ENCODE peak calls at places on chromosomes 6 and 20, in five cellular contexts. K is activated B cell treated with CpG ODN at 0.5 μM for 24 hours, G is OCI-LY7, X is mammary epithelial cell, D is type B pancreatic cell. S is an unnamed sample.

GRCh38 chr20:19823971-19824370 is 65.9 kb downstream of the RIN2 start:
- DNase-seq in K (no peak), G (no peak), X (no peak), D (no peak), S (no peak)

GRCh38 chr6:154056536-154056935 is 17.5 kb downstream of the OPRM1 start:
- DNase-seq in K (no peak), G (no peak), X (no peak), D (no peak), S (no peak)

GRCh38 chr6:5036309-5036708 is 32.5 kb upstream of the RPP40 start:
- DNase-seq in K (no peak), G (no peak), X (peak), D (no peak), S (no peak)

GRCh38 chr6:56725257-56725656 is 82.6 kb upstream of the DST start:
- DNase-seq in K (no peak), G (no peak), X (no peak), D (no peak), S (no peak)

GRCh38 chr6:9984607-9985006 is 430.3 kb downstream of the TFAP2A start:
- DNase-seq in K (no peak), G (no peak), X (no peak), D (no peak), S (no peak)

GRCh38 chr6:41644297-41644879 is 6.1 kb downstream of the MDFI start:
- DNase-seq in K (no peak), G (no peak), X (peak), D (no peak), S (no peak)

GRCh38 chr20:38127011-38127621 is 38.0 kb downstream of the TGM2 start:
- DNase-seq in K (no peak), G (no peak), X (peak), D (no peak), S (no peak)

GRCh38 chr20:32702706-32703425 is 29.1 kb upstream of the C20orf203 start:
- DNase-seq in K (no peak), G (no peak), X (no peak), D (no peak), S (no peak)

GRCh38 chr20:51432875-51433274 is 109.6 kb downstream of the NFATC2 start:
- DNase-seq in K (no peak), G (no peak), X (no peak), D (no peak), S (no peak)

GRCh38 chr6:79404261-79404660 is 133.0 kb downstream of the LCA5 start:
- DNase-seq in K (no peak), G (no peak), X (no peak), D (no peak), S (no peak)

GRCh38 chr6:69796081-69796626 is 656 bp downstream of the LMBRD1 start:
- DNase-seq in K (no peak), G (peak), X (peak), D (no peak), S (peak)

GRCh38 chr6:166761801-166762200 is 134.8 kb upstream of the RPS6KA2 start:
- DNase-seq in K (no peak), G (no peak), X (no peak), D (no peak), S (no peak)

GRCh38 chr20:41170386-41171105 is 33.2 kb downstream of the PLCG1 start:
- DNase-seq in K (no peak), G (no peak), X (no peak), D (no peak), S (no peak)

GRCh38 chr6:147065786-147066185 is 138.4 kb upstream of the STXBP5 start:
- DNase-seq in K (no peak), G (no peak), X (no peak), D (no peak), S (no peak)

GRCh38 chr6:54419885-54420284 is 111.6 kb downstream of the TINAG start:
- DNase-seq in K (no peak), G (no peak), X (peak), D (no peak), S (no peak)

GRCh38 chr6:132122871-132123270 is 171.7 kb upstream of the CCN2 start:
- DNase-seq in K (no peak), G (no peak), X (no peak), D (no peak), S (no peak)

GRCh38 chr20:3307695-3308094 is 68.7 kb upstream of the SLC4A11 start:
- DNase-seq in K (no peak), G (no peak), X (no peak), D (no peak), S (no peak)

GRCh38 chr6:120826253-120826652 is 508.0 kb downstream of the TBC1D32 start:
- DNase-seq in K (no peak), G (peak), X (peak), D (no peak), S (no peak)

GRCh38 chr6:49856282-49856681 is 10.1 kb downstream of the CRISP1 start:
- DNase-seq in K (no peak), G (no peak), X (no peak), D (no peak), S (no peak)

GRCh38 chr6:33570806-33571636 is 9.1 kb downstream of the BAK1 start:
- DNase-seq in K (peak), G (peak), X (peak), D (peak), S (peak)

GRCh38 chr6:96898241-96898851 is 655 bp upstream of the NDUFAF4 start:
- DNase-seq in K (no peak), G (peak), X (no peak), D (no peak), S (no peak)

GRCh38 chr6:4101298-4101697 is 22.4 kb upstream of the FAM217A start:
- DNase-seq in K (no peak), G (no peak), X (no peak), D (no peak), S (no peak)

GRCh38 chr6:40782355-40782754 is 195.2 kb upstream of the LRFN2 start:
- DNase-seq in K (no peak), G (no peak), X (no peak), D (no peak), S (no peak)

GRCh38 chr6:75372884-75373283 is 88.3 kb upstream of the TMEM30A start:
- DNase-seq in K (no peak), G (no peak), X (no peak), D (no peak), S (no peak)

GRCh38 chr6:158039178-158039557 is 57.5 kb downstream of the SYNJ2 start:
- DNase-seq in K (no peak), G (no peak), X (no peak), D (no peak), S (no peak)

GRCh38 chr6:114334237-114334636 is 8.6 kb downstream of the HS3ST5 start:
- DNase-seq in K (no peak), G (no peak), X (no peak), D (no peak), S (no peak)

GRCh38 chr6:37489697-37490336 is 9.9 kb downstream of the CCDC167 start:
- DNase-seq in K (no peak), G (peak), X (no peak), D (no peak), S (no peak)
- TF ChIP-seq CTCF in K (no peak), G (peak), X (no peak), D (no peak), S (no peak)

GRCh38 chr20:9177278-9177677 is 108.4 kb downstream of the PLCB4 start:
- DNase-seq in K (no peak), G (no peak), X (no peak), D (no peak), S (no peak)

GRCh38 chr20:9169409-9169808 is 100.5 kb downstream of the PLCB4 start:
- DNase-seq in K (no peak), G (no peak), X (no peak), D (no peak), S (no peak)

GRCh38 chr20:9172908-9173307 is 104.0 kb downstream of the PLCB4 start:
- DNase-seq in K (no peak), G (no peak), X (no peak), D (no peak), S (no peak)
- TF ChIP-seq CTCF in K (no peak), G (no peak), X (peak), D (no peak), S (no peak)

DNA sequence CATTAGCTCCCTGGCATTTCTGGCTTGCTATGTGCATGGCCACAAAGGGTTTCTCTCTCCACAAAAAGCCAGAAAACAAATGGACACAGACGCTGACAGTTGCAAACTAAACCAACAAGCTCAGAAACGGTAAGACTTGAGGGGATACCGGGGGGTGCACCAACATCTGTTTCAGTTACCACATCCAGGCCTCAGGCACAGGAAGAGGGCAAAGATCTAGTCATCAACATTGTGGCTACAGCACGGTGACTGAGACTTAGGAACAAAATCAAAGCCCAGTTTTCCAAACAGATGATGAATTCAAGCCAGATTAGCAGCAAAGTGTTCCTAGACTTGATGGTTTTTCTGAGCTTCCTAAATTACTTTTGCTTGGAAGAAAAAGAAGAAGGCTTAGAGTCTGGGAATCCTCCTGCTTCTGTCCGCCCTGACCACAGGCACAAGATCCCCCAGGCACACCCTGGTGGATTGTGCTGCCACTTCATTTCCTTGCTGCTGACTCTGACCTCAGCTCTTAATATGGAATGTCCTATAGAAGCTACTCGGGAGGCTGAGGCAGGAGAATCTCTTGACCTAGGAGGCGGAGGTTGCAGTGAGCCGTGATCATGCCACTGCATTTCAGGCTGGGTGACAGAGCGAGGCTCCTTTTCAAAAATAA is 54.2 kb upstream of the ADGRF1 start:
- DNase-seq in K (no peak), G (no peak), X (peak), D (no peak), S (no peak)
- TF ChIP-seq CTCF in K (no peak), G (no peak), X (no peak), D (no peak), S (no peak)

GRCh38 chr6:102309700-102310099 is 916.2 kb downstream of the GRIK2 start:
- DNase-seq in K (no peak), G (no peak), X (no peak), D (no peak), S (no peak)
- TF ChIP-seq CTCF in K (no peak), G (no peak), X (no peak), D (no peak), S (no peak)

GRCh38 chr20:4617484-4617883 is 104.2 kb upstream of the PRND start:
- DNase-seq in K (no peak), G (no peak), X (no peak), D (no peak), S (no peak)

GRCh38 chr20:4617019-4617418 is 104.7 kb upstream of the PRND start:
- DNase-seq in K (no peak), G (no peak), X (no peak), D (no peak), S (no peak)

GRCh38 chr20:4610871-4611270 is 110.8 kb upstream of the PRND start:
- DNase-seq in K (no peak), G (no peak), X (no peak), D (no peak), S (no peak)

GRCh38 chr20:4613184-4613583 is 108.5 kb upstream of the PRND start:
- DNase-seq in K (no peak), G (no peak), X (peak), D (no peak), S (no peak)

DNA sequence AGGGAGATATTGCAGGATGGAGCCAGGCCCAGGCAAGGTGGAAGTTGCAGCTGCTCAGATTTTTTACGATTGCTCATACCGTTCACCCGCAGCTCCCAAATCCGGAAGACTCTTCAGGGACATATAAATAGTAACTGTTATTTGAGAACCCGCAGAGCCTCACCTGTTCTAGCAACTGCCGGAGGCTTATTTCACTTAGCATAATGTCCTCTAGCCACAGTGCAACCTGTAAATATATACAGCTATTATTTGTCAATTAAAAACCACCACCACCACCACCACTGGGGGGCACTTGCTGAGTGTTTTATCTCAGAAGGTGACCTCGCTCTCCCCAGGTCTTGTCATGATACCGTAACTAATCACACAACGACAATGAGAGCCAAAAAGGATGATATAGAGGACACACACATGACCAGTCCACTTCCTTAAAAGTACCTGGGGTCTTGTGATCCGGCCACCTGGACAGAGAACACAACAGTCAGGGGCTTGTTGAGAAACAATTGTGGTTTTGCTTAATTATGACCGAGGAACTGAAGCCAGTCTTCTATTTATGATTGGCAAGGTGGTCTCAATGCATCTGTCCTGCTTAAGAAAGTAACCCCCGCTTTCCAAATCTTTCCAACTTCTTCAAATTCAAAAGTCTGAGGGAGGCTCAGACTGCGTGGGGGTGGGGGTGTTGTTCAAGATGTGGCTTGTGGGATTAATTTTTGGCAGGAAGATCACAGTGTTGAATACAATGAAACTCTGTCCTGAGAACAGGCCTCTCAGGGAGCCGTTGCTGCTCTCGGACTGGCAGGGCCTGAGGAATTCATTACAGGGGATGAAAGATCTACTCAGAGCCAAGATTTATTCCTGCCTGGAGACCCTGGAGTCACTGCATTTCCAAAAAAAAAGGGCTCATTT is 107.7 kb upstream of the PRND start:
- DNase-seq in K (peak), G (peak), X (peak), D (no peak), S (peak)
- TF ChIP-seq CTCF in K (no peak), G (peak), X (peak), D (peak), S (peak)

GRCh38 chr20:2093200-2093781 is 8.3 kb upstream of the STK35 start:
- DNase-seq in K (no peak), G (peak), X (peak), D (no peak), S (peak)
- TF ChIP-seq CTCF in K (no peak), G (peak), X (peak), D (peak), S (peak)